ENCODE peak calls at places on chromosome 2, in seven cellular contexts. E, Q, F, K, W, I and C are unnamed samples.

GRCh38 chr2:65366595-65367125 is 65.7 kb downstream of the SPRED2 start:
- DNase-seq in E (no peak), Q (peak), F (no peak), K (no peak), W (peak), I (no peak), C (peak)

GRCh38 chr2:64779117-64779690 is 125.5 kb upstream of the SERTAD2 start:
- DNase-seq in E (no peak), Q (peak), F (no peak), K (no peak), W (no peak), I (no peak), C (no peak)

GRCh38 chr2:10014418-10015190 is 28.7 kb upstream of the KLF11 start:
- DNase-seq in E (no peak), Q (no peak), F (no peak), K (no peak), W (no peak), I (peak), C (no peak)

GRCh38 chr2:166011660-166012059 is 58.1 kb upstream of the TTC21B start:
- DNase-seq in E (no peak), Q (no peak), F (no peak), K (no peak), W (no peak), I (no peak), C (no peak)

GRCh38 chr2:20443276-20443920 is 3.5 kb upstream of the RHOB start:
- DNase-seq in E (peak), Q (no peak), F (no peak), K (peak), W (no peak), I (peak), C (no peak)

GRCh38 chr2:100632021-100632420 is 69.2 kb downstream of the PDCL3 start:
- DNase-seq in E (no peak), Q (no peak), F (no peak), K (no peak), W (no peak), I (no peak), C (no peak)

GRCh38 chr2:23487735-23488492 is 102.9 kb downstream of the KLHL29 start:
- DNase-seq in E (no peak), Q (no peak), F (no peak), K (no peak), W (peak), I (peak), C (peak)

GRCh38 chr2:227402321-227402720 is 14.6 kb upstream of the SCYGR1 start:
- DNase-seq in E (no peak), Q (no peak), F (no peak), K (no peak), W (no peak), I (no peak), C (no peak)

GRCh38 chr2:202261531-202261930 is 4.0 kb upstream of the NOP58 start:
- DNase-seq in E (no peak), Q (no peak), F (no peak), K (no peak), W (no peak), I (no peak), C (no peak)

GRCh38 chr2:113328043-113328442 is 49.3 kb upstream of the PAX8 start:
- DNase-seq in E (no peak), Q (no peak), F (no peak), K (no peak), W (no peak), I (no peak), C (no peak)

GRCh38 chr2:113762377-113763118 is 6.1 kb upstream of the SLC35F5 start:
- DNase-seq in E (no peak), Q (peak), F (no peak), K (no peak), W (no peak), I (no peak), C (no peak)

GRCh38 chr2:213249502-213249901 is 34.8 kb upstream of the SPAG16 start:
- DNase-seq in E (no peak), Q (no peak), F (no peak), K (no peak), W (no peak), I (no peak), C (no peak)

GRCh38 chr2:20213651-20214565 is 11.0 kb downstream of the SDC1 start:
- DNase-seq in E (no peak), Q (no peak), F (no peak), K (no peak), W (no peak), I (peak), C (no peak)

GRCh38 chr2:186348200-186348599 is 137.9 kb upstream of the ZC3H15 start:
- DNase-seq in E (no peak), Q (no peak), F (no peak), K (no peak), W (no peak), I (no peak), C (no peak)

GRCh38 chr2:10269711-10270610 is 32.7 kb upstream of the HPCAL1 start:
- DNase-seq in E (no peak), Q (no peak), F (no peak), K (no peak), W (no peak), I (peak), C (no peak)

GRCh38 chr2:62036761-62037250 is 131.3 kb downstream of the COMMD1 start:
- DNase-seq in E (no peak), Q (no peak), F (no peak), K (no peak), W (no peak), I (no peak), C (no peak)

GRCh38 chr2:43539991-43540860 is 55.6 kb downstream of the THADA start:
- DNase-seq in E (no peak), Q (no peak), F (no peak), K (peak), W (no peak), I (no peak), C (no peak)

GRCh38 chr2:15159751-15160177 is 401.4 kb downstream of the NBAS start:
- DNase-seq in E (no peak), Q (no peak), F (no peak), K (no peak), W (no peak), I (no peak), C (peak)

GRCh38 chr2:54020793-54021414 is 50.1 kb upstream of the PSME4 start:
- DNase-seq in E (no peak), Q (no peak), F (no peak), K (no peak), W (no peak), I (no peak), C (no peak)

GRCh38 chr2:217185265-217185995 is 325.6 kb upstream of the TNP1 start:
- DNase-seq in E (no peak), Q (no peak), F (no peak), K (no peak), W (no peak), I (no peak), C (no peak)

GRCh38 chr2:177658309-177658708 is 265.7 kb downstream of the AGPS start:
- DNase-seq in E (no peak), Q (no peak), F (no peak), K (no peak), W (no peak), I (no peak), C (no peak)

GRCh38 chr2:65057391-65058052 is 1.3 kb downstream of the CEP68 start:
- DNase-seq in E (peak), Q (peak), F (peak), K (no peak), W (peak), I (no peak), C (peak)

GRCh38 chr2:143029141-143029540 is 100.1 kb upstream of the ARHGAP15 start:
- DNase-seq in E (no peak), Q (no peak), F (no peak), K (no peak), W (no peak), I (no peak), C (no peak)

GRCh38 chr2:26048791-26049190 is 14.9 kb downstream of the RAB10 start:
- DNase-seq in E (no peak), Q (no peak), F (no peak), K (no peak), W (no peak), I (no peak), C (no peak)

GRCh38 chr2:215498411-215498810 is 62.5 kb upstream of the FN1 start:
- DNase-seq in E (no peak), Q (no peak), F (no peak), K (no peak), W (no peak), I (no peak), C (no peak)

GRCh38 chr2:168781191-168781818 is 21.1 kb upstream of the NOSTRIN start:
- DNase-seq in E (no peak), Q (no peak), F (no peak), K (no peak), W (no peak), I (no peak), C (no peak)

GRCh38 chr2:120428748-120429147 is 82.8 kb downstream of the INHBB start:
- DNase-seq in E (no peak), Q (no peak), F (no peak), K (no peak), W (no peak), I (peak), C (no peak)

GRCh38 chr2:127510073-127510472 is 16.2 kb downstream of the IWS1 start:
- DNase-seq in E (no peak), Q (no peak), F (no peak), K (no peak), W (no peak), I (no peak), C (no peak)

GRCh38 chr2:11685906-11686470 is 16.0 kb upstream of the NTSR2 start:
- DNase-seq in E (no peak), Q (no peak), F (no peak), K (no peak), W (no peak), I (peak), C (no peak)

GRCh38 chr2:167706800-167707199 is 540.6 kb downstream of the STK39 start:
- DNase-seq in E (no peak), Q (no peak), F (no peak), K (no peak), W (no peak), I (no peak), C (no peak)

GRCh38 chr2:149166958-149167810 is 128.7 kb downstream of the LYPD6B start:
- DNase-seq in E (peak), Q (no peak), F (no peak), K (no peak), W (peak), I (no peak), C (peak)

GRCh38 chr2:137910641-137911040 is 53.6 kb upstream of the HNMT start:
- DNase-seq in E (no peak), Q (no peak), F (no peak), K (no peak), W (no peak), I (no peak), C (no peak)

GRCh38 chr2:62014102-62014501 is 108.6 kb downstream of the COMMD1 start:
- DNase-seq in E (no peak), Q (peak), F (no peak), K (peak), W (no peak), I (no peak), C (no peak)

GRCh38 chr2:217293607-217294006 is 433.7 kb upstream of the TNP1 start:
- DNase-seq in E (no peak), Q (no peak), F (no peak), K (no peak), W (no peak), I (no peak), C (no peak)

GRCh38 chr2:151204720-151205119 is 56.9 kb downstream of the RBM43 start:
- DNase-seq in E (no peak), Q (no peak), F (no peak), K (no peak), W (no peak), I (no peak), C (no peak)

GRCh38 chr2:136118819-136119716 is 1.1 kb upstream of the CXCR4 start:
- DNase-seq in E (peak), Q (no peak), F (peak), K (no peak), W (peak), I (peak), C (peak)

GRCh38 chr2:106866636-106867035 is 19.3 kb downstream of the ST6GAL2 start:
- DNase-seq in E (no peak), Q (no peak), F (no peak), K (no peak), W (no peak), I (no peak), C (no peak)